ENCODE peak calls at places on chromosomes 7 and 10, in five cellular contexts. O is OCI-LY7, J is NCI-H1417, T is osteocyte, R is H9. P is an unnamed sample.

GRCh38 chr10:131119626-131120355 is 191.7 kb downstream of the TCERG1L start:
- DNase-seq in R (no peak), J (no peak), O (no peak), T (no peak), P (no peak)

GRCh38 chr7:82442492-82443043 is 1.0 kb downstream of the CACNA2D1 start:
- DNase-seq in O (no peak), R (no peak), J (peak), T (no peak), P (peak)

GRCh38 chr7:118863961-118864360 is 639.5 kb downstream of the ANKRD7 start:
- DNase-seq in T (no peak), O (no peak), J (no peak), R (no peak), P (no peak)

GRCh38 chr10:80186364-80187012 is 18.8 kb downstream of the ANXA11 start:
- DNase-seq in J (no peak), R (no peak), O (peak), T (no peak), P (no peak)

GRCh38 chr10:43322321-43322720 is 49.1 kb upstream of the FXYD4 start:
- DNase-seq in O (no peak), R (no peak), T (no peak), J (no peak), P (no peak)

GRCh38 chr10:58734116-58734515 is 221.4 kb downstream of the BICC1 start:
- DNase-seq in O (no peak), J (no peak), T (no peak), R (no peak), P (no peak)

GRCh38 chr7:78063758-78064157 is 265.2 kb downstream of the PHTF2 start:
- DNase-seq in T (no peak), J (no peak), R (no peak), O (no peak), P (no peak)

GRCh38 chr7:94584113-94584512 is 71.8 kb downstream of the SGCE start:
- DNase-seq in R (no peak), T (no peak), O (no peak), J (no peak), P (no peak)

GRCh38 chr7:134458341-134458805 is 527 bp downstream of the AKR1B1 start:
- DNase-seq in J (peak), O (peak), R (peak), T (no peak), P (peak)

GRCh38 chr7:140924821-140925421 is at the start of gene BRAF:
- DNase-seq in T (peak), R (peak), O (peak), J (peak), P (peak)

GRCh38 chr7:4029941-4030340 is 652.2 kb upstream of the FOXK1 start:
- DNase-seq in O (no peak), R (no peak), T (peak), J (no peak), P (no peak)